ENCODE peak calls at places on chromosomes 5 and 9, in four cellular contexts. W is psoas muscle, P is fibroblast of lung, S is hepatocyte. Q is an unnamed sample.

GRCh38 chr5:132834057-132834456 is 3.6 kb upstream of the SHROOM1 start:
- DNase-seq in W (no peak), P (no peak), S (no peak), Q (no peak)

GRCh38 chr5:138844812-138845513 is 30.2 kb downstream of the LRRTM2 start:
- DNase-seq in W (no peak), P (peak), S (no peak), Q (peak)

GRCh38 chr5:136432705-136433104 is 67.4 kb upstream of the TRPC7 start:
- DNase-seq in W (no peak), P (no peak), S (no peak), Q (no peak)

GRCh38 chr5:156802501-156802900 is 47.6 kb upstream of the PPP1R2B start:
- DNase-seq in W (no peak), P (no peak), S (no peak), Q (no peak)

GRCh38 chr9:127283917-127284316 is 19.3 kb downstream of the GARNL3 start:
- DNase-seq in W (peak), P (peak), S (peak), Q (peak)

GRCh38 chr5:77259479-77259878 is 49.0 kb downstream of the PDE8B start:
- DNase-seq in W (no peak), P (no peak), S (no peak), Q (no peak)

GRCh38 chr5:71666321-71666720 is 52.8 kb upstream of the CARTPT start:
- DNase-seq in W (no peak), P (no peak), S (no peak), Q (no peak)

GRCh38 chr5:108382784-108383358 is 973 bp upstream of the FBXL17 start:
- DNase-seq in W (no peak), P (no peak), S (peak), Q (peak)

GRCh38 chr9:79185866-79186265 is 385.9 kb upstream of the TLE4 start:
- DNase-seq in W (no peak), P (peak), S (no peak), Q (peak)

GRCh38 chr5:167524941-167525485 is 766.4 kb upstream of the WWC1 start:
- DNase-seq in W (no peak), P (peak), S (no peak), Q (no peak)

GRCh38 chr9:63859475-63860215 is 1425.4 kb downstream of the FOXD4L5 start:
- DNase-seq in W (peak), P (peak), S (no peak), Q (peak)

GRCh38 chr9:71793386-71794105 is 25.2 kb upstream of the CEMIP2 start:
- DNase-seq in W (no peak), P (no peak), S (peak), Q (peak)

GRCh38 chr5:66769839-66770617 is 173.8 kb downstream of the MAST4 start:
- DNase-seq in W (no peak), P (peak), S (peak), Q (peak)

GRCh38 chr9:133968428-133968827 is 23.7 kb downstream of the VAV2 start:
- DNase-seq in W (peak), P (no peak), S (no peak), Q (no peak)

DNA sequence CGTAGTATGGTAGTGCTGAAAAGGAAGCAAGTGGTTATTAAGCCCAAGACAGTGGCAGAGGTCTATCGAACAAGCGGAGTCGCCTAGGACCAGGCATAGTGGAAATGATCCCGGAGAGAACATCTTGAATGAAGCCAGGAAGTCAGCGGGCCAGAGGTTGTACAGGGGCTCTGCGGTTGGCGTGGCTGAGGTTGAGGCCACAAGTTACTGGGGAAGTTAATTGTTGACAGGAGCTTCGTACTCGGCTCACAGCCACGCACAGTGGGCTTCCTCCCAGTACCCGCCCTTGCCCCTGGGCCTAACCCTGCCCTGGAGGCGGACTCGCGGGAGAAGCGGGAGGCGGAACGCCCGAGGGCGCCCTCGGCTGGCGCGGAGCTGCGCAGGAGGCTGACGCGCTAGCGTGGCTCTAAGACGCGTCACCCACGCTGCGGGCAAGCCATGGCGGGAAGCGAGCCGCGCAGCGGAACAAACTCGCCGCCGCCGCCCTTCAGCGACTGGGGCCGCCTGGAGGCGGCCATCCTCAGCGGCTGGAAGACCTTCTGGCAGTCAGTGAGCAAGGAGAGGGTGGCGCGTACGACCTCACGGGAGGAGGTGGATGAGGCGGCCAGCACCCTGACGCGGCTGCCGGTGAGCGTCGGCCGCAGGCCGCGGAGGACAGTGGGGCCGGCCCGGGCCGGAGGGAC is at the start of gene FBXO4:
- DNase-seq in W (peak), P (peak), S (peak), Q (peak)
- TF ChIP-seq CTCF in W (peak), P (peak), S (peak), Q (peak)

GRCh38 chr5:126939887-126940286 is 90.5 kb downstream of the MARCHF3 start:
- DNase-seq in W (no peak), P (no peak), S (no peak), Q (peak)

GRCh38 chr5:126938461-126938860 is 91.9 kb downstream of the MARCHF3 start:
- DNase-seq in W (no peak), P (peak), S (no peak), Q (peak)

GRCh38 chr5:126941403-126941802 is 89.0 kb downstream of the MARCHF3 start:
- DNase-seq in W (no peak), P (no peak), S (no peak), Q (no peak)

GRCh38 chr5:126937796-126938195 is 92.6 kb downstream of the MARCHF3 start:
- DNase-seq in W (no peak), P (no peak), S (no peak), Q (peak)

GRCh38 chr5:126936775-126937418 is 93.5 kb downstream of the MARCHF3 start:
- DNase-seq in W (no peak), P (no peak), S (no peak), Q (no peak)
- TF ChIP-seq CTCF in W (no peak), P (no peak), S (no peak), Q (no peak)

GRCh38 chr9:107478805-107479204 is 10.8 kb downstream of the KLF4 start:
- DNase-seq in W (no peak), P (no peak), S (no peak), Q (no peak)

GRCh38 chr9:107483666-107484065 is 5.9 kb downstream of the KLF4 start:
- DNase-seq in W (no peak), P (no peak), S (no peak), Q (no peak)

GRCh38 chr9:107484117-107484723 is 5.3 kb downstream of the KLF4 start:
- DNase-seq in W (no peak), P (peak), S (peak), Q (peak)

GRCh38 chr9:107480386-107480789 is 9.2 kb downstream of the KLF4 start:
- DNase-seq in W (peak), P (peak), S (peak), Q (peak)

DNA sequence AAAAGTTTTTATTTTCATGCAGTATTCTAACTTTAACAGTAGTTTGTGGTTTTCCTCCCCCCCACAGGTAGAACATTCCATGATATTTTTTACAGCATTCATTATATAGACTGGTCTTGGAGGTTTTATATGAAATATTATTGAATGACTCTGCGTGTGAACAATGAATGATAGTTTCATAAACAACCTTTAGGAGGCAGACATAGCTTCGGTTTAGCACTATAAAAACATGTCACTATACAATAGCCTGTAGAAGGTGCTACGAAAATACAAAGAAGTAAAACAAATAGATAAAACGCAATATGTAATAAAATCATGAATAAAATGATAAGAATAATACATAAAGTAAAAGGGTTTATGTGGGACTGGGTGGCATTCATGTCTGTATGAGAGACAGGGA is 8.5 kb downstream of the KLF4 start:
- DNase-seq in W (no peak), P (peak), S (no peak), Q (peak)
- TF ChIP-seq CTCF in W (no peak), P (peak), S (peak), Q (peak)

DNA sequence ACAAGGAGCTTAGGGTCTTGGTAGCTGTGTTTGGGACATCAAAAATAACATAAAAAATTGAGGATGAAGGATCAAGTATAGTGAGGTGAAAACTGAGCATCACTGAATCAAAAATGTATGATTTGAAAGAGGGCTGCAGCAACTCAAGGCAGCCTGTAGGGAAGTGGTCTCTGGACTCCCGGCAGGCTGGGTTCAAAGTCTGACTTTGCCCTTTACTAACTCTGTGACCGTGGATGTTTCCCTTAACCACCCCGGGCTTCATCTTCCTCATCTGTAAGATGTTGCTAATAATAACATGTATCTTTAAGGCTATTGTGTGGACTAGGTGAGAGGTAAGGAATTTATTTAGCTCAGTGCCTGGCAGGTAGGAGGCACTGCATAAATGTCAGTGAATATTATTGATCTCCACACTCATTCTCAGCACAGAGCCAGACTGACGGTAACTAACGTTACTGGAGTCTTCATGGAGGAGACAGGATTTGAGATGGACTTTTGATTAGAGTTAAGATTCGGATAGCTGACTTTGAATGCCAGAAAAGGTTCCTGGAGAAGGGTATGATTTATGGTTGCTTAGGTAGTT is 367.3 kb downstream of the NDUFS4 start:
- DNase-seq in W (no peak), P (no peak), S (no peak), Q (no peak)
- TF ChIP-seq CTCF in W (no peak), P (no peak), S (no peak), Q (no peak)

GRCh38 chr5:10615693-10616092 is 51.8 kb downstream of the ANKRD33B start:
- DNase-seq in W (no peak), P (no peak), S (no peak), Q (no peak)

GRCh38 chr5:10607666-10608442 is 44.0 kb downstream of the ANKRD33B start:
- DNase-seq in W (peak), P (peak), S (peak), Q (peak)

GRCh38 chr5:10610058-10610457 is 46.2 kb downstream of the ANKRD33B start:
- DNase-seq in W (no peak), P (no peak), S (no peak), Q (no peak)

GRCh38 chr5:10611290-10611689 is 47.4 kb downstream of the ANKRD33B start:
- DNase-seq in W (no peak), P (peak), S (no peak), Q (peak)

DNA sequence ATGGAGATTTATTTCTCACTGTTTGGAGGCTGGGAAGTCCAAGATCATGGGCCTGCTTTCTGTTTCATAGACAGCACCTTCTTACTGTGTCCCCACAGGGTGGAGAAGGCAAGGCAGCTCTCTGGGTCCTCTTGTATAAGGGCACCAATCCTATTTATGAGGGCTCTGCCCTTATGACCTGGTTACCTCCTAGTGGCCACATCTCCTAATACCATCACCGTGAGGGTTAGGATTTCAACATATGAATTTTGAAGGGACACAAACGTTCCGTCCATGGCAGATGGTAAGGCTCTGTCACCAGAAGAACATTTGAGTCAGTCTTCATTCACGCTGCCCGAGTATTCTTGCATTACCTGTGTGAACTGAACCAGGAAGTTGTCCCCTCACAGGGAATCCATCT is 48.4 kb downstream of the ANKRD33B start:
- DNase-seq in W (no peak), P (no peak), S (no peak), Q (no peak)
- TF ChIP-seq CTCF in W (no peak), P (no peak), S (no peak), Q (no peak)

GRCh38 chr5:7391215-7391614 is 4.7 kb upstream of the ADCY2 start:
- DNase-seq in W (no peak), P (no peak), S (peak), Q (no peak)
- TF ChIP-seq CTCF in W (peak), P (no peak), S (no peak), Q (no peak)

GRCh38 chr5:91367374-91367773 is 15.7 kb downstream of the ARRDC3 start:
- DNase-seq in W (no peak), P (no peak), S (no peak), Q (no peak)

GRCh38 chr5:91373016-91373415 is 10.1 kb downstream of the ARRDC3 start:
- DNase-seq in W (no peak), P (no peak), S (no peak), Q (no peak)

GRCh38 chr5:91366571-91366970 is 16.5 kb downstream of the ARRDC3 start:
- DNase-seq in W (no peak), P (no peak), S (no peak), Q (peak)

GRCh38 chr5:91367908-91368648 is 15.0 kb downstream of the ARRDC3 start:
- DNase-seq in W (no peak), P (no peak), S (no peak), Q (no peak)

DNA sequence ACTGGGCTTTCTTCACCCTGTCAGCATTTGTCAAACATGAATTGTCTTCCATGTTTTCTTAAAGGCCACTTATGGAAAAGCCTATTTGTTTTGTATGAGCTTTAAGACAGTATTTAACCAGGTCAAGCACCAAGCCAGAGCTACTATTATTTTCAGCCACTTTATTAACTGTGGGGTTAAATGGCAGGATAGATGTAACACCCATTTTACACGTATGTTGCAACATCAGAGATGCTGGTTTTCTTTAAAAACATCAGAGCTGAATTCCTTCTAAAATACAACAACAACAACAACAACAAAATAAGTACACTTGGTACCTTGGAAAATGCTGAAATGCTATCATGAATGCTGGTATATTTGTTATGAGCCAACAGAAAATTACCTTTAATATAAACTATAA is 13.6 kb downstream of the ARRDC3 start:
- DNase-seq in W (no peak), P (no peak), S (no peak), Q (no peak)
- TF ChIP-seq CTCF in W (no peak), P (no peak), S (no peak), Q (no peak)

GRCh38 chr5:140557136-140557805 is at the start of gene SRA1:
- DNase-seq in W (peak), P (peak), S (peak), Q (peak)
- TF ChIP-seq CTCF in W (no peak), P (no peak), S (no peak), Q (no peak)

GRCh38 chr5:32450952-32451351 is 6.4 kb upstream of the ZFR start:
- DNase-seq in W (no peak), P (no peak), S (no peak), Q (no peak)
- TF ChIP-seq CTCF in W (no peak), P (no peak), S (no peak), Q (peak)